ENCODE peak calls at places on chromosomes 7 and 10, in seven cellular contexts. One of them, this sample, is unnamed.

GRCh38 chr7:40519009-40519408 is 384.2 kb downstream of the SUGCT start:
- DNase-seq in T follicular helper cell: no peak
- DNase-seq in esophagus muscularis mucosa: no peak
- DNase-seq in fibroblast of mammary gland: no peak
- DNase-seq in bronchial epithelial cell: no peak
- DNase-seq in EH: peak
- DNase-seq in suprapubic skin: no peak
- DNase-seq in this sample: no peak

GRCh38 chr7:32142649-32143048 is 72.4 kb upstream of the PDE1C start:
- DNase-seq in T follicular helper cell: no peak
- DNase-seq in esophagus muscularis mucosa: no peak
- DNase-seq in fibroblast of mammary gland: peak
- DNase-seq in bronchial epithelial cell: no peak
- DNase-seq in EH: peak
- DNase-seq in suprapubic skin: no peak
- DNase-seq in this sample: no peak

GRCh38 chr7:156614434-156615264 is 25.9 kb upstream of the RNF32 start:
- DNase-seq in T follicular helper cell: no peak
- DNase-seq in esophagus muscularis mucosa: no peak
- DNase-seq in fibroblast of mammary gland: no peak
- DNase-seq in bronchial epithelial cell: no peak
- DNase-seq in EH: peak
- DNase-seq in suprapubic skin: no peak
- DNase-seq in this sample: no peak

GRCh38 chr10:72085864-72086465 is 2.4 kb downstream of the SPOCK2 start:
- DNase-seq in T follicular helper cell: no peak
- DNase-seq in esophagus muscularis mucosa: no peak
- DNase-seq in fibroblast of mammary gland: no peak
- DNase-seq in bronchial epithelial cell: no peak
- DNase-seq in EH: no peak
- DNase-seq in suprapubic skin: no peak
- DNase-seq in this sample: no peak

GRCh38 chr7:2510909-2511768 is 8.4 kb upstream of the LFNG start:
- DNase-seq in T follicular helper cell: peak
- DNase-seq in esophagus muscularis mucosa: no peak
- DNase-seq in fibroblast of mammary gland: no peak
- DNase-seq in bronchial epithelial cell: peak
- DNase-seq in EH: no peak
- DNase-seq in suprapubic skin: no peak
- DNase-seq in this sample: no peak

GRCh38 chr7:7989985-7990761 is 21.6 kb downstream of the GLCCI1 start:
- DNase-seq in T follicular helper cell: no peak
- DNase-seq in esophagus muscularis mucosa: no peak
- DNase-seq in fibroblast of mammary gland: no peak
- DNase-seq in bronchial epithelial cell: no peak
- DNase-seq in EH: no peak
- DNase-seq in suprapubic skin: no peak
- DNase-seq in this sample: no peak

GRCh38 chr10:34364253-34365037 is 450.7 kb downstream of the PARD3 start:
- DNase-seq in T follicular helper cell: no peak
- DNase-seq in esophagus muscularis mucosa: no peak
- DNase-seq in fibroblast of mammary gland: peak
- DNase-seq in bronchial epithelial cell: no peak
- DNase-seq in EH: peak
- DNase-seq in suprapubic skin: no peak
- DNase-seq in this sample: no peak

GRCh38 chr10:84267503-84268126 is 22.8 kb downstream of the RGR start:
- DNase-seq in T follicular helper cell: peak
- DNase-seq in esophagus muscularis mucosa: no peak
- DNase-seq in fibroblast of mammary gland: peak
- DNase-seq in bronchial epithelial cell: peak
- DNase-seq in EH: peak
- DNase-seq in suprapubic skin: no peak
- DNase-seq in this sample: peak

GRCh38 chr10:61781969-61782403 is 119.3 kb downstream of the CABCOCO1 start:
- DNase-seq in T follicular helper cell: no peak
- DNase-seq in esophagus muscularis mucosa: no peak
- DNase-seq in fibroblast of mammary gland: peak
- DNase-seq in bronchial epithelial cell: peak
- DNase-seq in EH: no peak
- DNase-seq in suprapubic skin: no peak
- DNase-seq in this sample: no peak

GRCh38 chr7:81926154-81926553 is 156.3 kb upstream of the HGF start:
- DNase-seq in T follicular helper cell: no peak
- DNase-seq in esophagus muscularis mucosa: no peak
- DNase-seq in fibroblast of mammary gland: peak
- DNase-seq in bronchial epithelial cell: no peak
- DNase-seq in EH: peak
- DNase-seq in suprapubic skin: no peak
- DNase-seq in this sample: no peak

GRCh38 chr10:30587522-30588031 is 42.0 kb downstream of the LYZL2 start:
- DNase-seq in T follicular helper cell: no peak
- DNase-seq in esophagus muscularis mucosa: no peak
- DNase-seq in fibroblast of mammary gland: no peak
- DNase-seq in bronchial epithelial cell: no peak
- DNase-seq in EH: no peak
- DNase-seq in suprapubic skin: no peak
- DNase-seq in this sample: no peak

GRCh38 chr7:41219276-41219675 is 483.6 kb downstream of the INHBA start:
- DNase-seq in T follicular helper cell: no peak
- DNase-seq in esophagus muscularis mucosa: no peak
- DNase-seq in fibroblast of mammary gland: peak
- DNase-seq in bronchial epithelial cell: no peak
- DNase-seq in EH: peak
- DNase-seq in suprapubic skin: no peak
- DNase-seq in this sample: no peak

GRCh38 chr7:23276381-23276780 is 22.8 kb upstream of the MALSU1 start:
- DNase-seq in T follicular helper cell: no peak
- DNase-seq in esophagus muscularis mucosa: no peak
- DNase-seq in fibroblast of mammary gland: no peak
- DNase-seq in bronchial epithelial cell: no peak
- DNase-seq in EH: no peak
- DNase-seq in suprapubic skin: no peak
- DNase-seq in this sample: no peak

GRCh38 chr7:23298141-23298851 is 843 bp upstream of the MALSU1 start:
- DNase-seq in T follicular helper cell: no peak
- DNase-seq in esophagus muscularis mucosa: no peak
- DNase-seq in fibroblast of mammary gland: no peak
- DNase-seq in bronchial epithelial cell: no peak
- DNase-seq in EH: peak
- DNase-seq in suprapubic skin: no peak
- DNase-seq in this sample: no peak

GRCh38 chr10:86244296-86244695 is 122.3 kb downstream of the GRID1 start:
- DNase-seq in T follicular helper cell: no peak
- DNase-seq in esophagus muscularis mucosa: no peak
- DNase-seq in fibroblast of mammary gland: no peak
- DNase-seq in bronchial epithelial cell: no peak
- DNase-seq in EH: no peak
- DNase-seq in suprapubic skin: no peak
- DNase-seq in this sample: no peak

GRCh38 chr10:50622497-50623298 is 1.1 kb downstream of the SGMS1 start:
- DNase-seq in T follicular helper cell: peak
- DNase-seq in esophagus muscularis mucosa: no peak
- DNase-seq in fibroblast of mammary gland: peak
- DNase-seq in bronchial epithelial cell: peak
- DNase-seq in EH: peak
- DNase-seq in suprapubic skin: peak
- DNase-seq in this sample: no peak

GRCh38 chr7:105336009-105336408 is 52.7 kb downstream of the SRPK2 start:
- DNase-seq in T follicular helper cell: no peak
- DNase-seq in esophagus muscularis mucosa: no peak
- DNase-seq in fibroblast of mammary gland: peak
- DNase-seq in bronchial epithelial cell: peak
- DNase-seq in EH: no peak
- DNase-seq in suprapubic skin: no peak
- DNase-seq in this sample: no peak

GRCh38 chr10:132392184-132392800 is 4.7 kb upstream of the PWWP2B start:
- DNase-seq in T follicular helper cell: no peak
- DNase-seq in esophagus muscularis mucosa: no peak
- DNase-seq in fibroblast of mammary gland: no peak
- DNase-seq in bronchial epithelial cell: no peak
- DNase-seq in EH: no peak
- DNase-seq in suprapubic skin: peak
- DNase-seq in this sample: no peak

GRCh38 chr10:125769175-125769574 is 6.4 kb downstream of the MMP21 start:
- DNase-seq in T follicular helper cell: no peak
- DNase-seq in esophagus muscularis mucosa: no peak
- DNase-seq in fibroblast of mammary gland: no peak
- DNase-seq in bronchial epithelial cell: no peak
- DNase-seq in EH: no peak
- DNase-seq in suprapubic skin: no peak
- DNase-seq in this sample: no peak

GRCh38 chr10:30282226-30282625 is 66.9 kb downstream of the MTPAP start:
- DNase-seq in T follicular helper cell: no peak
- DNase-seq in esophagus muscularis mucosa: no peak
- DNase-seq in fibroblast of mammary gland: peak
- DNase-seq in bronchial epithelial cell: no peak
- DNase-seq in EH: peak
- DNase-seq in suprapubic skin: no peak
- DNase-seq in this sample: no peak

This sample was measured in vagina.